ENCODE peak calls at places on chromosome 4, in seven cellular contexts. One of them, this sample, is unnamed.

GRCh38 chr4:99640676-99641075 is 17.0 kb downstream of the C4orf54 start:
- DNase-seq in AG10803: no peak
- DNase-seq in heart right ventricle: no peak
- DNase-seq in SK-N-SH: no peak
- DNase-seq in glutamatergic neuron: no peak
- DNase-seq in neural progenitor cell: peak
- DNase-seq in CD8-positive, alpha-beta T cell: no peak
- DNase-seq in this sample: no peak

GRCh38 chr4:87270144-87270543 is 49.7 kb upstream of the KLHL8 start:
- DNase-seq in AG10803: peak
- DNase-seq in heart right ventricle: peak
- DNase-seq in SK-N-SH: peak
- DNase-seq in glutamatergic neuron: no peak
- DNase-seq in neural progenitor cell: peak
- DNase-seq in CD8-positive, alpha-beta T cell: no peak
- DNase-seq in this sample: peak

GRCh38 chr4:145580906-145581305 is 38.3 kb upstream of the MMAA start:
- DNase-seq in AG10803: no peak
- DNase-seq in heart right ventricle: no peak
- DNase-seq in SK-N-SH: no peak
- DNase-seq in glutamatergic neuron: no peak
- DNase-seq in neural progenitor cell: no peak
- DNase-seq in CD8-positive, alpha-beta T cell: no peak
- DNase-seq in this sample: no peak

GRCh38 chr4:83599183-83599582 is 63.3 kb downstream of the GPAT3 start:
- DNase-seq in AG10803: peak
- DNase-seq in heart right ventricle: no peak
- DNase-seq in SK-N-SH: no peak
- DNase-seq in glutamatergic neuron: no peak
- DNase-seq in neural progenitor cell: no peak
- DNase-seq in CD8-positive, alpha-beta T cell: no peak
- DNase-seq in this sample: no peak

GRCh38 chr4:117817316-117817715 is 217.0 kb upstream of the NDST3 start:
- DNase-seq in AG10803: no peak
- DNase-seq in heart right ventricle: no peak
- DNase-seq in SK-N-SH: no peak
- DNase-seq in glutamatergic neuron: no peak
- DNase-seq in neural progenitor cell: no peak
- DNase-seq in CD8-positive, alpha-beta T cell: no peak
- DNase-seq in this sample: no peak

GRCh38 chr4:37936889-37937498 is 23.2 kb upstream of the PTTG2 start:
- DNase-seq in AG10803: no peak
- DNase-seq in heart right ventricle: peak
- DNase-seq in SK-N-SH: no peak
- DNase-seq in glutamatergic neuron: no peak
- DNase-seq in neural progenitor cell: no peak
- DNase-seq in CD8-positive, alpha-beta T cell: no peak
- DNase-seq in this sample: no peak

GRCh38 chr4:113293043-113293560 is 243.6 kb downstream of the ANK2 start:
- DNase-seq in AG10803: peak
- DNase-seq in heart right ventricle: peak
- DNase-seq in SK-N-SH: no peak
- DNase-seq in glutamatergic neuron: no peak
- DNase-seq in neural progenitor cell: peak
- DNase-seq in CD8-positive, alpha-beta T cell: no peak
- DNase-seq in this sample: no peak

GRCh38 chr4:114780205-114780604 is 181.6 kb downstream of the UGT8 start:
- DNase-seq in AG10803: peak
- DNase-seq in heart right ventricle: no peak
- DNase-seq in SK-N-SH: peak
- DNase-seq in glutamatergic neuron: no peak
- DNase-seq in neural progenitor cell: peak
- DNase-seq in CD8-positive, alpha-beta T cell: no peak
- DNase-seq in this sample: no peak

GRCh38 chr4:8117278-8117682 is 41.3 kb downstream of the ABLIM2 start:
- DNase-seq in AG10803: peak
- DNase-seq in heart right ventricle: peak
- DNase-seq in SK-N-SH: peak
- DNase-seq in glutamatergic neuron: no peak
- DNase-seq in neural progenitor cell: peak
- DNase-seq in CD8-positive, alpha-beta T cell: no peak
- DNase-seq in this sample: no peak

GRCh38 chr4:121138014-121138413 is 26.1 kb downstream of the TNIP3 start:
- DNase-seq in AG10803: no peak
- DNase-seq in heart right ventricle: no peak
- DNase-seq in SK-N-SH: no peak
- DNase-seq in glutamatergic neuron: no peak
- DNase-seq in neural progenitor cell: no peak
- DNase-seq in CD8-positive, alpha-beta T cell: no peak
- DNase-seq in this sample: no peak

GRCh38 chr4:153227501-153227900 is 23.3 kb downstream of the TRIM2 start:
- DNase-seq in AG10803: no peak
- DNase-seq in heart right ventricle: no peak
- DNase-seq in SK-N-SH: no peak
- DNase-seq in glutamatergic neuron: no peak
- DNase-seq in neural progenitor cell: peak
- DNase-seq in CD8-positive, alpha-beta T cell: no peak
- DNase-seq in this sample: no peak

GRCh38 chr4:14787894-14788293 is 214.4 kb upstream of the CPEB2 start:
- DNase-seq in AG10803: peak
- DNase-seq in heart right ventricle: no peak
- DNase-seq in SK-N-SH: no peak
- DNase-seq in glutamatergic neuron: no peak
- DNase-seq in neural progenitor cell: no peak
- DNase-seq in CD8-positive, alpha-beta T cell: no peak
- DNase-seq in this sample: no peak

GRCh38 chr4:140702096-140702757 is 54.0 kb downstream of the TBC1D9 start:
- DNase-seq in AG10803: no peak
- DNase-seq in heart right ventricle: no peak
- DNase-seq in SK-N-SH: no peak
- DNase-seq in glutamatergic neuron: no peak
- DNase-seq in neural progenitor cell: no peak
- DNase-seq in CD8-positive, alpha-beta T cell: no peak
- DNase-seq in this sample: no peak

GRCh38 chr4:88242144-88242543 is 42.2 kb downstream of the PPM1K start:
- DNase-seq in AG10803: no peak
- DNase-seq in heart right ventricle: no peak
- DNase-seq in SK-N-SH: no peak
- DNase-seq in glutamatergic neuron: no peak
- DNase-seq in neural progenitor cell: no peak
- DNase-seq in CD8-positive, alpha-beta T cell: no peak
- DNase-seq in this sample: no peak

GRCh38 chr4:112865443-112865842 is 184.0 kb upstream of the ANK2 start:
- DNase-seq in AG10803: peak
- DNase-seq in heart right ventricle: no peak
- DNase-seq in SK-N-SH: no peak
- DNase-seq in glutamatergic neuron: no peak
- DNase-seq in neural progenitor cell: no peak
- DNase-seq in CD8-positive, alpha-beta T cell: no peak
- DNase-seq in this sample: no peak

GRCh38 chr4:926538-926937 is 5.6 kb downstream of the GAK start:
- DNase-seq in AG10803: no peak
- DNase-seq in heart right ventricle: no peak
- DNase-seq in SK-N-SH: peak
- DNase-seq in glutamatergic neuron: peak
- DNase-seq in neural progenitor cell: peak
- DNase-seq in CD8-positive, alpha-beta T cell: no peak
- DNase-seq in this sample: peak

GRCh38 chr4:180060159-180060889 is 2182.9 kb upstream of the TENM3 start:
- DNase-seq in AG10803: no peak
- DNase-seq in heart right ventricle: no peak
- DNase-seq in SK-N-SH: peak
- DNase-seq in glutamatergic neuron: no peak
- DNase-seq in neural progenitor cell: peak
- DNase-seq in CD8-positive, alpha-beta T cell: no peak
- DNase-seq in this sample: no peak

GRCh38 chr4:140257461-140258305 is 103.7 kb upstream of the MAML3 start:
- DNase-seq in AG10803: peak
- DNase-seq in heart right ventricle: no peak
- DNase-seq in SK-N-SH: no peak
- DNase-seq in glutamatergic neuron: no peak
- DNase-seq in neural progenitor cell: no peak
- DNase-seq in CD8-positive, alpha-beta T cell: no peak
- DNase-seq in this sample: no peak

GRCh38 chr4:2082118-2082517 is 23.0 kb downstream of the NAT8L start:
- DNase-seq in AG10803: no peak
- DNase-seq in heart right ventricle: no peak
- DNase-seq in SK-N-SH: no peak
- DNase-seq in glutamatergic neuron: no peak
- DNase-seq in neural progenitor cell: no peak
- DNase-seq in CD8-positive, alpha-beta T cell: no peak
- DNase-seq in this sample: no peak

GRCh38 chr4:5370286-5370685 is 319.0 kb downstream of the STK32B start:
- DNase-seq in AG10803: peak
- DNase-seq in heart right ventricle: no peak
- DNase-seq in SK-N-SH: no peak
- DNase-seq in glutamatergic neuron: no peak
- DNase-seq in neural progenitor cell: no peak
- DNase-seq in CD8-positive, alpha-beta T cell: no peak
- DNase-seq in this sample: no peak

GRCh38 chr4:152983221-152983620 is 47.1 kb downstream of the FHDC1 start:
- DNase-seq in AG10803: peak
- DNase-seq in heart right ventricle: no peak
- DNase-seq in SK-N-SH: no peak
- DNase-seq in glutamatergic neuron: no peak
- DNase-seq in neural progenitor cell: peak
- DNase-seq in CD8-positive, alpha-beta T cell: no peak
- DNase-seq in this sample: peak

GRCh38 chr4:162016991-162017390 is 146.8 kb downstream of the FSTL5 start:
- DNase-seq in AG10803: no peak
- DNase-seq in heart right ventricle: no peak
- DNase-seq in SK-N-SH: no peak
- DNase-seq in glutamatergic neuron: no peak
- DNase-seq in neural progenitor cell: no peak
- DNase-seq in CD8-positive, alpha-beta T cell: no peak
- DNase-seq in this sample: no peak

GRCh38 chr4:14294611-14295010 is 667.1 kb upstream of the BOD1L1 start:
- DNase-seq in AG10803: peak
- DNase-seq in heart right ventricle: no peak
- DNase-seq in SK-N-SH: no peak
- DNase-seq in glutamatergic neuron: no peak
- DNase-seq in neural progenitor cell: no peak
- DNase-seq in CD8-positive, alpha-beta T cell: no peak
- DNase-seq in this sample: no peak

GRCh38 chr4:146245246-146245645 is 30.9 kb downstream of the REELD1 start:
- DNase-seq in AG10803: no peak
- DNase-seq in heart right ventricle: no peak
- DNase-seq in SK-N-SH: no peak
- DNase-seq in glutamatergic neuron: no peak
- DNase-seq in neural progenitor cell: no peak
- DNase-seq in CD8-positive, alpha-beta T cell: no peak
- DNase-seq in this sample: no peak

GRCh38 chr4:45741897-45742296 is 382.0 kb downstream of the GABRG1 start:
- DNase-seq in AG10803: no peak
- DNase-seq in heart right ventricle: no peak
- DNase-seq in SK-N-SH: no peak
- DNase-seq in glutamatergic neuron: no peak
- DNase-seq in neural progenitor cell: peak
- DNase-seq in CD8-positive, alpha-beta T cell: no peak
- DNase-seq in this sample: no peak
- TF ChIP-seq CTCF in AG10803: no peak
- TF ChIP-seq CTCF in heart right ventricle: peak
- TF ChIP-seq CTCF in SK-N-SH: no peak
- TF ChIP-seq CTCF in glutamatergic neuron: no peak
- TF ChIP-seq CTCF in neural progenitor cell: no peak
- TF ChIP-seq CTCF in CD8-positive, alpha-beta T cell: no peak
- TF ChIP-seq CTCF in this sample: no peak

DNA sequence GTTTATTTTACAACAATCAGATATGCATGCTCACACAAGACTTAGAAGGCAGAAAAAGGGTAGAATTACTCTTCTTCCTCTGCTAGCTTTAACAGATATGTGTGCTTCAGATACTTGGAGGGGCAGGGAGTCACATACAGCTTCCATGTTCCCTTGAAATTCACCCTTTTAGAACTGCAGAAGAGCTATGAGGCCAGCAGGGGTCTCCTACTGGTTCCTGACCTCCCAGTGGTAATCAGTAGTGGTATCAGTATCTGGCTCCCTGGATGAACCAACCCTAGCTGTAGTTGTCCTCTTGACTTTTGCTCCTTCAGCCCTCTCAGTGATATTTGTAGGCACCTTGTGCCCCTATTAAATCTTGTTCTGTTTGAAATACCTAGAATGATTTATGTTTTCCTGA is 81.5 kb downstream of the RCHY1 start:
- DNase-seq in AG10803: peak
- DNase-seq in heart right ventricle: no peak
- DNase-seq in SK-N-SH: peak
- DNase-seq in glutamatergic neuron: no peak
- DNase-seq in neural progenitor cell: peak
- DNase-seq in CD8-positive, alpha-beta T cell: no peak
- DNase-seq in this sample: no peak
- TF ChIP-seq CTCF in AG10803: peak
- TF ChIP-seq CTCF in heart right ventricle: no peak
- TF ChIP-seq CTCF in SK-N-SH: peak
- TF ChIP-seq CTCF in glutamatergic neuron: peak
- TF ChIP-seq CTCF in neural progenitor cell: peak
- TF ChIP-seq CTCF in CD8-positive, alpha-beta T cell: no peak
- TF ChIP-seq CTCF in this sample: peak

DNA sequence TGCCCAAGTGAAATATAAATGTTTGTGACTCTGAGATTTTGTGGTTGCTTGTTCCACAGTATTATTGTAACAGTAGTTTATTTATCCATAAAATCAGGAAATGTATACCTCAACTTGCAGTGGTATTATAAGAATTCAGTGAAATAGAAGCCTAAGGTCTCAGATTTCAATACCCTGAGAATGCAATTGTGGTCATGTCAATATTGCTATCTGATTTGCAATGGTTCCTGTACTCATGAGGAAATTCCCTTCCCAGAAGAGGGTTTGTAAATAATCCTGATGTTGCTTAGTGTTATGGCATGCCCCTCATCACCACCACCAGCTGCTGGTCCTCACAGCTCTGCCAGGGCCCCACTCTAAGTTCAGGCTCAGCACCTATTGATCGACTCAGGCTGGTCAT is 67.8 kb downstream of the SLC34A2 start:
- DNase-seq in AG10803: peak
- DNase-seq in heart right ventricle: no peak
- DNase-seq in SK-N-SH: no peak
- DNase-seq in glutamatergic neuron: no peak
- DNase-seq in neural progenitor cell: no peak
- DNase-seq in CD8-positive, alpha-beta T cell: no peak
- DNase-seq in this sample: no peak
- TF ChIP-seq CTCF in AG10803: no peak
- TF ChIP-seq CTCF in heart right ventricle: no peak
- TF ChIP-seq CTCF in SK-N-SH: no peak
- TF ChIP-seq CTCF in glutamatergic neuron: no peak
- TF ChIP-seq CTCF in neural progenitor cell: no peak
- TF ChIP-seq CTCF in CD8-positive, alpha-beta T cell: no peak
- TF ChIP-seq CTCF in this sample: no peak

GRCh38 chr4:149690726-149691125 is 124.9 kb downstream of the IQCM start:
- DNase-seq in AG10803: no peak
- DNase-seq in heart right ventricle: no peak
- DNase-seq in SK-N-SH: no peak
- DNase-seq in glutamatergic neuron: no peak
- DNase-seq in neural progenitor cell: no peak
- DNase-seq in CD8-positive, alpha-beta T cell: no peak
- DNase-seq in this sample: no peak
- TF ChIP-seq CTCF in AG10803: no peak
- TF ChIP-seq CTCF in heart right ventricle: no peak
- TF ChIP-seq CTCF in SK-N-SH: peak
- TF ChIP-seq CTCF in glutamatergic neuron: peak
- TF ChIP-seq CTCF in neural progenitor cell: peak
- TF ChIP-seq CTCF in CD8-positive, alpha-beta T cell: no peak
- TF ChIP-seq CTCF in this sample: peak

GRCh38 chr4:26235500-26235899 is 85.3 kb upstream of the RBPJ start:
- DNase-seq in AG10803: peak
- DNase-seq in heart right ventricle: peak
- DNase-seq in SK-N-SH: no peak
- DNase-seq in glutamatergic neuron: no peak
- DNase-seq in neural progenitor cell: no peak
- DNase-seq in CD8-positive, alpha-beta T cell: no peak
- DNase-seq in this sample: no peak
- TF ChIP-seq CTCF in AG10803: peak
- TF ChIP-seq CTCF in heart right ventricle: no peak
- TF ChIP-seq CTCF in SK-N-SH: no peak
- TF ChIP-seq CTCF in glutamatergic neuron: no peak
- TF ChIP-seq CTCF in neural progenitor cell: no peak
- TF ChIP-seq CTCF in CD8-positive, alpha-beta T cell: no peak
- TF ChIP-seq CTCF in this sample: no peak

This sample was measured in neural crest cell.